ENCODE peak calls at places on chromosomes 1 and 21, in eight cellular contexts. One of them, this sample, is unnamed.

GRCh38 chr1:66944330-66945274 is 19.8 kb downstream of the MIER1 start:
- DNase-seq in stimulated activated CD8-positive, alpha-beta memory T cell treated with anti-CD3 and anti-CD28 coated beads, Interleukin-2, amount 100 ng/mL, for 1 hour: no peak
- DNase-seq in stimulated activated CD4-positive, alpha-beta T cell treated with anti-CD3 and anti-CD28 coated beads, Interleukin-1b, Interleukin-23, amount 100 ng/mL, for 1 hour: no peak
- DNase-seq in left colon: no peak
- DNase-seq in tibial nerve: no peak
- DNase-seq in T-helper 17 cell: no peak
- DNase-seq in SIG-M5: no peak
- DNase-seq in ELF-1: no peak
- DNase-seq in this sample: peak

GRCh38 chr1:60936943-60937342 is 145.4 kb upstream of the NFIA start:
- DNase-seq in stimulated activated CD4-positive, alpha-beta T cell treated with anti-CD3 and anti-CD28 coated beads, Interleukin-1b, Interleukin-23, amount 100 ng/mL, for 1 hour: no peak
- DNase-seq in ELF-1: no peak
- DNase-seq in stimulated activated CD8-positive, alpha-beta memory T cell treated with anti-CD3 and anti-CD28 coated beads, Interleukin-2, amount 100 ng/mL, for 1 hour: no peak
- DNase-seq in left colon: no peak
- DNase-seq in SIG-M5: no peak
- DNase-seq in tibial nerve: no peak
- DNase-seq in T-helper 17 cell: no peak
- DNase-seq in this sample: no peak

GRCh38 chr1:39671433-39671792 is 494 bp downstream of the NT5C1A start:
- DNase-seq in ELF-1: no peak
- DNase-seq in tibial nerve: no peak
- DNase-seq in SIG-M5: no peak
- DNase-seq in stimulated activated CD8-positive, alpha-beta memory T cell treated with anti-CD3 and anti-CD28 coated beads, Interleukin-2, amount 100 ng/mL, for 1 hour: no peak
- DNase-seq in T-helper 17 cell: no peak
- DNase-seq in stimulated activated CD4-positive, alpha-beta T cell treated with anti-CD3 and anti-CD28 coated beads, Interleukin-1b, Interleukin-23, amount 100 ng/mL, for 1 hour: no peak
- DNase-seq in left colon: no peak
- DNase-seq in this sample: no peak

GRCh38 chr1:47207811-47208373 is 18.1 kb upstream of the PDZK1IP1 start:
- DNase-seq in SIG-M5: no peak
- DNase-seq in ELF-1: no peak
- DNase-seq in stimulated activated CD8-positive, alpha-beta memory T cell treated with anti-CD3 and anti-CD28 coated beads, Interleukin-2, amount 100 ng/mL, for 1 hour: no peak
- DNase-seq in stimulated activated CD4-positive, alpha-beta T cell treated with anti-CD3 and anti-CD28 coated beads, Interleukin-1b, Interleukin-23, amount 100 ng/mL, for 1 hour: no peak
- DNase-seq in tibial nerve: no peak
- DNase-seq in left colon: no peak
- DNase-seq in T-helper 17 cell: no peak
- DNase-seq in this sample: no peak

GRCh38 chr1:85427358-85427757 is 37.6 kb downstream of the DDAH1 start:
- DNase-seq in tibial nerve: no peak
- DNase-seq in stimulated activated CD8-positive, alpha-beta memory T cell treated with anti-CD3 and anti-CD28 coated beads, Interleukin-2, amount 100 ng/mL, for 1 hour: no peak
- DNase-seq in T-helper 17 cell: no peak
- DNase-seq in left colon: no peak
- DNase-seq in ELF-1: no peak
- DNase-seq in stimulated activated CD4-positive, alpha-beta T cell treated with anti-CD3 and anti-CD28 coated beads, Interleukin-1b, Interleukin-23, amount 100 ng/mL, for 1 hour: no peak
- DNase-seq in SIG-M5: no peak
- DNase-seq in this sample: peak

GRCh38 chr1:95309031-95309459 is 75.0 kb downstream of the RWDD3 start:
- DNase-seq in left colon: peak
- DNase-seq in tibial nerve: no peak
- DNase-seq in stimulated activated CD4-positive, alpha-beta T cell treated with anti-CD3 and anti-CD28 coated beads, Interleukin-1b, Interleukin-23, amount 100 ng/mL, for 1 hour: no peak
- DNase-seq in T-helper 17 cell: no peak
- DNase-seq in SIG-M5: no peak
- DNase-seq in stimulated activated CD8-positive, alpha-beta memory T cell treated with anti-CD3 and anti-CD28 coated beads, Interleukin-2, amount 100 ng/mL, for 1 hour: no peak
- DNase-seq in ELF-1: peak
- DNase-seq in this sample: peak

GRCh38 chr1:85240174-85240601 is 19.3 kb downstream of the C1orf52 start:
- DNase-seq in stimulated activated CD8-positive, alpha-beta memory T cell treated with anti-CD3 and anti-CD28 coated beads, Interleukin-2, amount 100 ng/mL, for 1 hour: no peak
- DNase-seq in ELF-1: peak
- DNase-seq in tibial nerve: no peak
- DNase-seq in left colon: no peak
- DNase-seq in SIG-M5: no peak
- DNase-seq in stimulated activated CD4-positive, alpha-beta T cell treated with anti-CD3 and anti-CD28 coated beads, Interleukin-1b, Interleukin-23, amount 100 ng/mL, for 1 hour: no peak
- DNase-seq in T-helper 17 cell: no peak
- DNase-seq in this sample: peak

GRCh38 chr1:203871114-203871875 is 9.9 kb downstream of the SNRPE start:
- DNase-seq in ELF-1: peak
- DNase-seq in SIG-M5: peak
- DNase-seq in left colon: no peak
- DNase-seq in T-helper 17 cell: no peak
- DNase-seq in tibial nerve: no peak
- DNase-seq in stimulated activated CD4-positive, alpha-beta T cell treated with anti-CD3 and anti-CD28 coated beads, Interleukin-1b, Interleukin-23, amount 100 ng/mL, for 1 hour: no peak
- DNase-seq in stimulated activated CD8-positive, alpha-beta memory T cell treated with anti-CD3 and anti-CD28 coated beads, Interleukin-2, amount 100 ng/mL, for 1 hour: no peak
- DNase-seq in this sample: peak

GRCh38 chr1:6275826-6276764 is 15.2 kb upstream of the GPR153 start:
- DNase-seq in stimulated activated CD4-positive, alpha-beta T cell treated with anti-CD3 and anti-CD28 coated beads, Interleukin-1b, Interleukin-23, amount 100 ng/mL, for 1 hour: no peak
- DNase-seq in T-helper 17 cell: no peak
- DNase-seq in left colon: peak
- DNase-seq in ELF-1: peak
- DNase-seq in tibial nerve: no peak
- DNase-seq in SIG-M5: no peak
- DNase-seq in stimulated activated CD8-positive, alpha-beta memory T cell treated with anti-CD3 and anti-CD28 coated beads, Interleukin-2, amount 100 ng/mL, for 1 hour: no peak
- DNase-seq in this sample: peak

GRCh38 chr1:21106238-21106637 is 70.5 kb downstream of the EIF4G3 start:
- DNase-seq in tibial nerve: no peak
- DNase-seq in T-helper 17 cell: no peak
- DNase-seq in stimulated activated CD8-positive, alpha-beta memory T cell treated with anti-CD3 and anti-CD28 coated beads, Interleukin-2, amount 100 ng/mL, for 1 hour: no peak
- DNase-seq in SIG-M5: no peak
- DNase-seq in stimulated activated CD4-positive, alpha-beta T cell treated with anti-CD3 and anti-CD28 coated beads, Interleukin-1b, Interleukin-23, amount 100 ng/mL, for 1 hour: no peak
- DNase-seq in left colon: no peak
- DNase-seq in ELF-1: no peak
- DNase-seq in this sample: no peak

GRCh38 chr1:30977511-30977910 is 69.0 kb upstream of the SDC3 start:
- DNase-seq in stimulated activated CD4-positive, alpha-beta T cell treated with anti-CD3 and anti-CD28 coated beads, Interleukin-1b, Interleukin-23, amount 100 ng/mL, for 1 hour: no peak
- DNase-seq in T-helper 17 cell: no peak
- DNase-seq in stimulated activated CD8-positive, alpha-beta memory T cell treated with anti-CD3 and anti-CD28 coated beads, Interleukin-2, amount 100 ng/mL, for 1 hour: no peak
- DNase-seq in ELF-1: no peak
- DNase-seq in left colon: no peak
- DNase-seq in SIG-M5: no peak
- DNase-seq in tibial nerve: no peak
- DNase-seq in this sample: no peak

GRCh38 chr1:218365600-218365999 is 20.5 kb downstream of the TGFB2 start:
- DNase-seq in left colon: no peak
- DNase-seq in ELF-1: no peak
- DNase-seq in SIG-M5: no peak
- DNase-seq in T-helper 17 cell: no peak
- DNase-seq in tibial nerve: no peak
- DNase-seq in stimulated activated CD8-positive, alpha-beta memory T cell treated with anti-CD3 and anti-CD28 coated beads, Interleukin-2, amount 100 ng/mL, for 1 hour: no peak
- DNase-seq in stimulated activated CD4-positive, alpha-beta T cell treated with anti-CD3 and anti-CD28 coated beads, Interleukin-1b, Interleukin-23, amount 100 ng/mL, for 1 hour: no peak
- DNase-seq in this sample: peak

GRCh38 chr1:90964444-90965035 is 57.3 kb downstream of the ZNF644 start:
- DNase-seq in left colon: no peak
- DNase-seq in T-helper 17 cell: no peak
- DNase-seq in stimulated activated CD4-positive, alpha-beta T cell treated with anti-CD3 and anti-CD28 coated beads, Interleukin-1b, Interleukin-23, amount 100 ng/mL, for 1 hour: no peak
- DNase-seq in ELF-1: no peak
- DNase-seq in SIG-M5: no peak
- DNase-seq in tibial nerve: no peak
- DNase-seq in stimulated activated CD8-positive, alpha-beta memory T cell treated with anti-CD3 and anti-CD28 coated beads, Interleukin-2, amount 100 ng/mL, for 1 hour: no peak
- DNase-seq in this sample: peak

GRCh38 chr1:53305650-53306049 is 22.2 kb downstream of the LRP8 start:
- DNase-seq in SIG-M5: no peak
- DNase-seq in ELF-1: no peak
- DNase-seq in T-helper 17 cell: no peak
- DNase-seq in stimulated activated CD8-positive, alpha-beta memory T cell treated with anti-CD3 and anti-CD28 coated beads, Interleukin-2, amount 100 ng/mL, for 1 hour: no peak
- DNase-seq in tibial nerve: no peak
- DNase-seq in stimulated activated CD4-positive, alpha-beta T cell treated with anti-CD3 and anti-CD28 coated beads, Interleukin-1b, Interleukin-23, amount 100 ng/mL, for 1 hour: no peak
- DNase-seq in left colon: no peak
- DNase-seq in this sample: no peak

GRCh38 chr1:219581344-219581743 is 31.6 kb downstream of the ZC3H11B start:
- DNase-seq in stimulated activated CD4-positive, alpha-beta T cell treated with anti-CD3 and anti-CD28 coated beads, Interleukin-1b, Interleukin-23, amount 100 ng/mL, for 1 hour: no peak
- DNase-seq in tibial nerve: no peak
- DNase-seq in ELF-1: no peak
- DNase-seq in T-helper 17 cell: no peak
- DNase-seq in left colon: no peak
- DNase-seq in stimulated activated CD8-positive, alpha-beta memory T cell treated with anti-CD3 and anti-CD28 coated beads, Interleukin-2, amount 100 ng/mL, for 1 hour: no peak
- DNase-seq in SIG-M5: no peak
- DNase-seq in this sample: no peak

GRCh38 chr21:39612233-39613028 is at the start of gene B3GALT5:
- DNase-seq in stimulated activated CD8-positive, alpha-beta memory T cell treated with anti-CD3 and anti-CD28 coated beads, Interleukin-2, amount 100 ng/mL, for 1 hour: no peak
- DNase-seq in stimulated activated CD4-positive, alpha-beta T cell treated with anti-CD3 and anti-CD28 coated beads, Interleukin-1b, Interleukin-23, amount 100 ng/mL, for 1 hour: no peak
- DNase-seq in ELF-1: peak
- DNase-seq in T-helper 17 cell: no peak
- DNase-seq in tibial nerve: no peak
- DNase-seq in SIG-M5: no peak
- DNase-seq in left colon: peak
- DNase-seq in this sample: no peak

GRCh38 chr21:16324630-16325029 is 594.8 kb downstream of the USP25 start:
- DNase-seq in left colon: no peak
- DNase-seq in stimulated activated CD4-positive, alpha-beta T cell treated with anti-CD3 and anti-CD28 coated beads, Interleukin-1b, Interleukin-23, amount 100 ng/mL, for 1 hour: no peak
- DNase-seq in tibial nerve: no peak
- DNase-seq in ELF-1: no peak
- DNase-seq in T-helper 17 cell: no peak
- DNase-seq in SIG-M5: no peak
- DNase-seq in stimulated activated CD8-positive, alpha-beta memory T cell treated with anti-CD3 and anti-CD28 coated beads, Interleukin-2, amount 100 ng/mL, for 1 hour: no peak
- DNase-seq in this sample: no peak

GRCh38 chr1:151729157-151729965 is 8.0 kb downstream of the RIIAD1 start:
- DNase-seq in stimulated activated CD8-positive, alpha-beta memory T cell treated with anti-CD3 and anti-CD28 coated beads, Interleukin-2, amount 100 ng/mL, for 1 hour: no peak
- DNase-seq in left colon: no peak
- DNase-seq in tibial nerve: no peak
- DNase-seq in SIG-M5: no peak
- DNase-seq in ELF-1: no peak
- DNase-seq in T-helper 17 cell: no peak
- DNase-seq in stimulated activated CD4-positive, alpha-beta T cell treated with anti-CD3 and anti-CD28 coated beads, Interleukin-1b, Interleukin-23, amount 100 ng/mL, for 1 hour: no peak
- DNase-seq in this sample: no peak

GRCh38 chr1:229027622-229028182 is 243.2 kb upstream of the RAB4A start:
- DNase-seq in tibial nerve: peak
- DNase-seq in T-helper 17 cell: no peak
- DNase-seq in left colon: no peak
- DNase-seq in ELF-1: peak
- DNase-seq in SIG-M5: peak
- DNase-seq in stimulated activated CD8-positive, alpha-beta memory T cell treated with anti-CD3 and anti-CD28 coated beads, Interleukin-2, amount 100 ng/mL, for 1 hour: no peak
- DNase-seq in stimulated activated CD4-positive, alpha-beta T cell treated with anti-CD3 and anti-CD28 coated beads, Interleukin-1b, Interleukin-23, amount 100 ng/mL, for 1 hour: no peak
- DNase-seq in this sample: peak

GRCh38 chr1:237124856-237125462 is 83.0 kb downstream of the RYR2 start:
- DNase-seq in SIG-M5: no peak
- DNase-seq in stimulated activated CD4-positive, alpha-beta T cell treated with anti-CD3 and anti-CD28 coated beads, Interleukin-1b, Interleukin-23, amount 100 ng/mL, for 1 hour: no peak
- DNase-seq in stimulated activated CD8-positive, alpha-beta memory T cell treated with anti-CD3 and anti-CD28 coated beads, Interleukin-2, amount 100 ng/mL, for 1 hour: no peak
- DNase-seq in left colon: no peak
- DNase-seq in ELF-1: peak
- DNase-seq in T-helper 17 cell: no peak
- DNase-seq in tibial nerve: no peak
- DNase-seq in this sample: no peak

GRCh38 chr21:44024257-44024656 is 12.1 kb downstream of the TRAPPC10 start:
- DNase-seq in SIG-M5: no peak
- DNase-seq in T-helper 17 cell: no peak
- DNase-seq in stimulated activated CD8-positive, alpha-beta memory T cell treated with anti-CD3 and anti-CD28 coated beads, Interleukin-2, amount 100 ng/mL, for 1 hour: no peak
- DNase-seq in ELF-1: no peak
- DNase-seq in stimulated activated CD4-positive, alpha-beta T cell treated with anti-CD3 and anti-CD28 coated beads, Interleukin-1b, Interleukin-23, amount 100 ng/mL, for 1 hour: no peak
- DNase-seq in left colon: no peak
- DNase-seq in tibial nerve: no peak
- DNase-seq in this sample: no peak

GRCh38 chr1:170698711-170699275 is 34.9 kb downstream of the PRRX1 start:
- DNase-seq in tibial nerve: no peak
- DNase-seq in stimulated activated CD8-positive, alpha-beta memory T cell treated with anti-CD3 and anti-CD28 coated beads, Interleukin-2, amount 100 ng/mL, for 1 hour: no peak
- DNase-seq in left colon: no peak
- DNase-seq in T-helper 17 cell: no peak
- DNase-seq in SIG-M5: no peak
- DNase-seq in ELF-1: peak
- DNase-seq in stimulated activated CD4-positive, alpha-beta T cell treated with anti-CD3 and anti-CD28 coated beads, Interleukin-1b, Interleukin-23, amount 100 ng/mL, for 1 hour: no peak
- DNase-seq in this sample: peak

GRCh38 chr1:201652180-201652579 is 113.3 kb downstream of the NAV1 start:
- DNase-seq in stimulated activated CD4-positive, alpha-beta T cell treated with anti-CD3 and anti-CD28 coated beads, Interleukin-1b, Interleukin-23, amount 100 ng/mL, for 1 hour: no peak
- DNase-seq in ELF-1: no peak
- DNase-seq in SIG-M5: no peak
- DNase-seq in left colon: no peak
- DNase-seq in T-helper 17 cell: no peak
- DNase-seq in tibial nerve: no peak
- DNase-seq in stimulated activated CD8-positive, alpha-beta memory T cell treated with anti-CD3 and anti-CD28 coated beads, Interleukin-2, amount 100 ng/mL, for 1 hour: no peak
- DNase-seq in this sample: no peak

GRCh38 chr1:39720094-39720999 is 18.3 kb upstream of the PPIE start:
- DNase-seq in ELF-1: no peak
- DNase-seq in T-helper 17 cell: no peak
- DNase-seq in stimulated activated CD4-positive, alpha-beta T cell treated with anti-CD3 and anti-CD28 coated beads, Interleukin-1b, Interleukin-23, amount 100 ng/mL, for 1 hour: no peak
- DNase-seq in stimulated activated CD8-positive, alpha-beta memory T cell treated with anti-CD3 and anti-CD28 coated beads, Interleukin-2, amount 100 ng/mL, for 1 hour: no peak
- DNase-seq in tibial nerve: no peak
- DNase-seq in left colon: no peak
- DNase-seq in SIG-M5: no peak
- DNase-seq in this sample: peak

GRCh38 chr1:51569284-51570062 is 47.4 kb upstream of the OSBPL9 start:
- DNase-seq in tibial nerve: no peak
- DNase-seq in stimulated activated CD4-positive, alpha-beta T cell treated with anti-CD3 and anti-CD28 coated beads, Interleukin-1b, Interleukin-23, amount 100 ng/mL, for 1 hour: peak
- DNase-seq in ELF-1: peak
- DNase-seq in T-helper 17 cell: no peak
- DNase-seq in SIG-M5: no peak
- DNase-seq in left colon: no peak
- DNase-seq in stimulated activated CD8-positive, alpha-beta memory T cell treated with anti-CD3 and anti-CD28 coated beads, Interleukin-2, amount 100 ng/mL, for 1 hour: no peak
- DNase-seq in this sample: peak

GRCh38 chr1:209364716-209365115 is 218.8 kb upstream of the CAMK1G start:
- DNase-seq in T-helper 17 cell: no peak
- DNase-seq in stimulated activated CD8-positive, alpha-beta memory T cell treated with anti-CD3 and anti-CD28 coated beads, Interleukin-2, amount 100 ng/mL, for 1 hour: no peak
- DNase-seq in tibial nerve: no peak
- DNase-seq in left colon: no peak
- DNase-seq in stimulated activated CD4-positive, alpha-beta T cell treated with anti-CD3 and anti-CD28 coated beads, Interleukin-1b, Interleukin-23, amount 100 ng/mL, for 1 hour: no peak
- DNase-seq in SIG-M5: no peak
- DNase-seq in ELF-1: no peak
- DNase-seq in this sample: no peak

GRCh38 chr1:236103059-236103458 is 38.2 kb upstream of the NID1 start:
- DNase-seq in T-helper 17 cell: no peak
- DNase-seq in left colon: no peak
- DNase-seq in SIG-M5: no peak
- DNase-seq in stimulated activated CD8-positive, alpha-beta memory T cell treated with anti-CD3 and anti-CD28 coated beads, Interleukin-2, amount 100 ng/mL, for 1 hour: no peak
- DNase-seq in tibial nerve: no peak
- DNase-seq in stimulated activated CD4-positive, alpha-beta T cell treated with anti-CD3 and anti-CD28 coated beads, Interleukin-1b, Interleukin-23, amount 100 ng/mL, for 1 hour: no peak
- DNase-seq in ELF-1: peak
- DNase-seq in this sample: no peak

GRCh38 chr1:97920275-97920831 is 481 bp downstream of the DPYD start:
- DNase-seq in SIG-M5: no peak
- DNase-seq in T-helper 17 cell: no peak
- DNase-seq in stimulated activated CD8-positive, alpha-beta memory T cell treated with anti-CD3 and anti-CD28 coated beads, Interleukin-2, amount 100 ng/mL, for 1 hour: no peak
- DNase-seq in ELF-1: peak
- DNase-seq in stimulated activated CD4-positive, alpha-beta T cell treated with anti-CD3 and anti-CD28 coated beads, Interleukin-1b, Interleukin-23, amount 100 ng/mL, for 1 hour: peak
- DNase-seq in tibial nerve: no peak
- DNase-seq in left colon: no peak
- DNase-seq in this sample: peak

GRCh38 chr1:229229137-229229720 is 41.7 kb upstream of the RAB4A start:
- DNase-seq in tibial nerve: no peak
- DNase-seq in ELF-1: peak
- DNase-seq in stimulated activated CD4-positive, alpha-beta T cell treated with anti-CD3 and anti-CD28 coated beads, Interleukin-1b, Interleukin-23, amount 100 ng/mL, for 1 hour: no peak
- DNase-seq in SIG-M5: no peak
- DNase-seq in T-helper 17 cell: no peak
- DNase-seq in stimulated activated CD8-positive, alpha-beta memory T cell treated with anti-CD3 and anti-CD28 coated beads, Interleukin-2, amount 100 ng/mL, for 1 hour: no peak
- DNase-seq in left colon: no peak
- DNase-seq in this sample: no peak

GRCh38 chr1:3651011-3651938 is 1.0 kb upstream of the TP73 start:
- DNase-seq in left colon: no peak
- DNase-seq in ELF-1: peak
- DNase-seq in T-helper 17 cell: no peak
- DNase-seq in stimulated activated CD8-positive, alpha-beta memory T cell treated with anti-CD3 and anti-CD28 coated beads, Interleukin-2, amount 100 ng/mL, for 1 hour: no peak
- DNase-seq in stimulated activated CD4-positive, alpha-beta T cell treated with anti-CD3 and anti-CD28 coated beads, Interleukin-1b, Interleukin-23, amount 100 ng/mL, for 1 hour: no peak
- DNase-seq in tibial nerve: no peak
- DNase-seq in SIG-M5: no peak
- DNase-seq in this sample: no peak

GRCh38 chr1:32194984-32195383 is 5.4 kb upstream of the CCDC28B start:
- DNase-seq in T-helper 17 cell: no peak
- DNase-seq in SIG-M5: no peak
- DNase-seq in stimulated activated CD4-positive, alpha-beta T cell treated with anti-CD3 and anti-CD28 coated beads, Interleukin-1b, Interleukin-23, amount 100 ng/mL, for 1 hour: no peak
- DNase-seq in left colon: no peak
- DNase-seq in ELF-1: no peak
- DNase-seq in tibial nerve: no peak
- DNase-seq in stimulated activated CD8-positive, alpha-beta memory T cell treated with anti-CD3 and anti-CD28 coated beads, Interleukin-2, amount 100 ng/mL, for 1 hour: no peak
- DNase-seq in this sample: no peak

GRCh38 chr1:13540871-13541270 is 27.1 kb upstream of the LRRC38 start:
- DNase-seq in left colon: no peak
- DNase-seq in tibial nerve: no peak
- DNase-seq in ELF-1: no peak
- DNase-seq in stimulated activated CD4-positive, alpha-beta T cell treated with anti-CD3 and anti-CD28 coated beads, Interleukin-1b, Interleukin-23, amount 100 ng/mL, for 1 hour: no peak
- DNase-seq in SIG-M5: no peak
- DNase-seq in T-helper 17 cell: no peak
- DNase-seq in stimulated activated CD8-positive, alpha-beta memory T cell treated with anti-CD3 and anti-CD28 coated beads, Interleukin-2, amount 100 ng/mL, for 1 hour: no peak
- DNase-seq in this sample: no peak

GRCh38 chr1:7218210-7218832 is 433.1 kb downstream of the CAMTA1 start:
- DNase-seq in T-helper 17 cell: no peak
- DNase-seq in stimulated activated CD4-positive, alpha-beta T cell treated with anti-CD3 and anti-CD28 coated beads, Interleukin-1b, Interleukin-23, amount 100 ng/mL, for 1 hour: no peak
- DNase-seq in left colon: peak
- DNase-seq in tibial nerve: no peak
- DNase-seq in stimulated activated CD8-positive, alpha-beta memory T cell treated with anti-CD3 and anti-CD28 coated beads, Interleukin-2, amount 100 ng/mL, for 1 hour: no peak
- DNase-seq in SIG-M5: no peak
- DNase-seq in ELF-1: peak
- DNase-seq in this sample: peak

GRCh38 chr1:59100975-59101374 is 195.9 kb upstream of the FGGY start:
- DNase-seq in stimulated activated CD4-positive, alpha-beta T cell treated with anti-CD3 and anti-CD28 coated beads, Interleukin-1b, Interleukin-23, amount 100 ng/mL, for 1 hour: no peak
- DNase-seq in stimulated activated CD8-positive, alpha-beta memory T cell treated with anti-CD3 and anti-CD28 coated beads, Interleukin-2, amount 100 ng/mL, for 1 hour: no peak
- DNase-seq in ELF-1: no peak
- DNase-seq in SIG-M5: no peak
- DNase-seq in T-helper 17 cell: no peak
- DNase-seq in left colon: no peak
- DNase-seq in tibial nerve: no peak
- DNase-seq in this sample: peak